ENCODE peak calls at places on chromosomes 11 and 22, in six cellular contexts. C, H, L, W, J and S are unnamed samples.

GRCh38 chr11:129372609-129373488 is 2.8 kb upstream of the BARX2 start:
- DNase-seq in C (no peak), H (no peak), L (no peak), W (no peak), J (no peak), S (peak; percentile 79)

GRCh38 chr11:68021167-68021787 is 9.2 kb upstream of the NDUFS8 start:
- DNase-seq in C (peak; percentile 60), H (no peak), L (no peak), W (no peak), J (peak; percentile 74), S (peak; percentile 79)

GRCh38 chr22:47446821-47447810 is 684.7 kb downstream of the TBC1D22A start:
- DNase-seq in C (no peak), H (no peak), L (no peak), W (no peak), J (peak; percentile 37), S (no peak)

GRCh38 chr11:12430351-12430750 is 53.0 kb downstream of the PARVA start:
- DNase-seq in C (no peak), H (no peak), L (no peak), W (no peak), J (no peak), S (no peak)

GRCh38 chr11:47409440-47410403 is 1.3 kb downstream of the SLC39A13 start:
- DNase-seq in C (no peak), H (no peak), L (no peak), W (no peak), J (no peak), S (peak; percentile 37)

GRCh38 chr11:8375460-8375859 is 111.8 kb upstream of the LMO1 start:
- DNase-seq in C (no peak), H (no peak), L (no peak), W (no peak), J (no peak), S (peak; percentile 52)

GRCh38 chr11:34916810-34917780 is 677 bp downstream of the PDHX start:
- DNase-seq in C (no peak), H (no peak), L (no peak), W (no peak), J (no peak), S (no peak)

GRCh38 chr11:118068206-118068944 is 8.5 kb upstream of the TMPRSS4 start:
- DNase-seq in C (no peak), H (no peak), L (no peak), W (no peak), J (no peak), S (peak; percentile 89)

GRCh38 chr11:60718524-60719316 is 5.8 kb upstream of the MS4A18 start:
- DNase-seq in C (peak; percentile 64), H (no peak), L (no peak), W (no peak), J (peak; percentile 67), S (no peak)

GRCh38 chr11:72041364-72042058 is 38.8 kb downstream of the NUMA1 start:
- DNase-seq in C (peak; percentile 70), H (peak; percentile 78), L (peak; percentile 81), W (peak; percentile 17), J (peak; percentile 79), S (peak; percentile 81)

GRCh38 chr11:72042059-72042425 is 38.3 kb downstream of the NUMA1 start:
- DNase-seq in C (no peak), H (no peak), L (no peak), W (no peak), J (no peak), S (no peak)

GRCh38 chr11:72039108-72039850 is 40.6 kb downstream of the IL18BP start:
- DNase-seq in C (peak; percentile 83), H (peak; percentile 57), L (peak; percentile 23), W (no peak), J (peak; percentile 87), S (no peak)

GRCh38 chr11:72038491-72038890 is 39.8 kb downstream of the IL18BP start:
- DNase-seq in C (peak; percentile 61), H (peak; percentile 70), L (peak; percentile 78), W (no peak), J (peak; percentile 54), S (no peak)

GRCh38 chr11:72040497-72041363 is 39.6 kb downstream of the NUMA1 start:
- DNase-seq in C (peak; percentile 95), H (peak; percentile 98), L (peak; percentile 97), W (peak; percentile 76), J (peak; percentile 96), S (peak; percentile 89)
- H3K4me3 ChIP-seq in C (peak overlapping the region; percentile 40), H (peak overlapping the region; percentile 57), L (peak overlapping the region; percentile 38), W (peak overlapping the region; percentile 75), J (peak overlapping the region; percentile 65), S (peak overlapping the region; percentile 88)

DNA sequence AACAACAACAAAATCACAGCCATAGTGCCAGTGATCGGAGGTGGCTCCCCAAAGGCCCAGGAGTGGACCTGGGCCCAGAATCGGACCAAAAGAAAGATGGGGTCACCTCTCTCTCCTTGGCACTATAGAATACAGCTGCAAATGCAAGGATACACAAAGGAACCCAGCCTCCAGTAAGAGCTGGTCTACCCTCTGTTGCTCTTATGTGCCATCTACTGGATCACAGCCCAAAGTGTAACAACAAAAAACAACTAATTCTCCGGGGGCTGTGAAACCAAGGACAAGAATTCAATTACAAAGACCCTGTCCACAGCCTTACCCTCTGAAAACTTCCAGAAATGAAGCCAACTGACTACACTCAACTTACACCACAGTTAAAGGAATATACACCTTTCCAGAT is 21.6 kb downstream of the OR8G5 start:
- DNase-seq in C (no peak), H (no peak), L (no peak), W (no peak), J (no peak), S (peak; percentile 56)
- TF ChIP-seq CTCF in C (peak; percentile 5), H (no peak), L (no peak), W (no peak), J (no peak), S (peak; percentile 75)

DNA sequence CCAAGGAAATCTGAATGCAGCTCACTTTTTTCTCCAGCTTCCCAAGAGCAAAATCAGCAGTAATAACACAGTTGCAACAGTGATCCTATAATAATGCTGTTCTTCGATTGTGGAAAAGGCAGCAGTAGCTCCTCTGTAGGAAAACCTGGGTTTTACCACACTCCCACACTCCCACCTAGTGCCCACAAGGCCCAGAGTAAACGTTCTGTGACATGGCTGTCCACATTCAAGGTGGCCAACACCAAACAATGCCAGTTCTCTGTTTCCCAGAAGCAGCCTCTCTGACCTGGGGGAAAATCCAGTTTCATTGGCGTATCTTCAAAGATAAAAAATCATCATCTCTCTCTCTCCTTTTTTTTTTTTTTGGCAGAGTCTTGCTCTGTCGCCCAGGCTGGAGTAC is 40.2 kb downstream of the WT1 start:
- DNase-seq in C (no peak), H (no peak), L (no peak), W (no peak), J (no peak), S (no peak)
- H3K4me3 ChIP-seq in C (no peak overlapping the region), H (no peak overlapping the region), L (no peak overlapping the region), W (no peak overlapping the region), J (no peak overlapping the region), S (no peak overlapping the region)

DNA sequence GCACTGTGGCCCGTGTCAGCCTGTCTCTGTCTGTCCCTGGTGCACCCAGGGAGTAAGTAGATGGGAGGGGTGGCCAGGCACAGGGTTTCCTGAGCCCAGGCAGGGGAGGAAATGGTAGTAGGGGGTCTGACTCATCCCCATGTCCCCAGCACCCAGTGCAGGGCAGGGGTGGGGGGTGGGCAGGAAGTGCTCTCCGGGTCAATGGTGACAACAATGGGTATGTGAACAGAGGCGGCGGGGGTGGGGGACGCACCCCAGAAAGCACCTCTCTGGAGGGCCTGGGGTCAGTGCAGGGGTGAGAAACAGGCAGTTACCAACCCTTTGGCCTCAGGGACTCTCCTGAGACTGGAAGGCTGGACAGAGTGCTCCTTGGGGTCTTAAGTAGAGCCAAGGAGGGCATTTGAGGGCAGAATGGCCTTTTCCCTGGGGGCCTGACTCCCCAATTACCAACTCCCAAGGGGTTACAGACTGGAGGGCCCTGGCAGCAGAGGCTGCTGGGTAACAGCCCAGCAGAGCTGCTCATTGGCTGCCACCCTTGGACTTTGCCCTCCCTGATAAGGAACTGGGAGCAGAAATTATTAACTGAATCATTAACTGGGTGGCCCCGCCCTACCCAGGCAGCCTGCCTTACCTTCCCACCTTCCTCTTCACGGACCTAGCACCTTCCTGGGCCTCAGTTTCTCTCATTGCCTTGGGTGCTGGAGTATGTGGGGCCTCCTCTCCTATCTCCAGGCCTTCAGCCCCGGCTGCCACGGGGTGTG is 4.2 kb downstream of the MYRF start:
- DNase-seq in C (peak; percentile 77), H (no peak), L (no peak), W (no peak), J (peak; percentile 87), S (no peak)
- TF ChIP-seq CTCF in C (no peak), H (no peak), L (no peak), W (no peak), J (no peak), S (no peak)

GRCh38 chr22:22042009-22042408 is 59.4 kb upstream of the TOP3B start:
- DNase-seq in C (no peak), H (no peak), L (no peak), W (no peak), J (no peak), S (no peak)
- H3K4me3 ChIP-seq in C (no peak overlapping the region), H (no peak overlapping the region), L (no peak overlapping the region), W (no peak overlapping the region), J (no peak overlapping the region), S (no peak overlapping the region)

GRCh38 chr22:50625568-50626313 is 2.2 kb downstream of the ARSA start:
- DNase-seq in C (no peak), H (no peak), L (no peak), W (no peak), J (no peak), S (peak; percentile 83)
- TF ChIP-seq CTCF in C (no peak), H (no peak), L (no peak), W (no peak), J (no peak), S (peak; percentile 67)

GRCh38 chr11:119730789-119731386 is 1.9 kb upstream of the NECTIN1 start:
- DNase-seq in C (no peak), H (no peak), L (no peak), W (no peak), J (no peak), S (no peak)

GRCh38 chr11:119728651-119729580 is at the start of gene NECTIN1:
- DNase-seq in C (peak; percentile 91), H (peak; percentile 88), L (peak; percentile 86), W (peak; percentile 38), J (peak; percentile 94), S (peak; percentile 98)

GRCh38 chr11:119728226-119728626 is 774 bp downstream of the NECTIN1 start:
- DNase-seq in C (peak; percentile 25), H (no peak), L (peak; percentile 24), W (no peak), J (no peak), S (peak; percentile 73)

GRCh38 chr11:119729581-119730346 is 764 bp upstream of the NECTIN1 start:
- DNase-seq in C (peak; percentile 77), H (peak; percentile 56), L (peak; percentile 68), W (peak; percentile 21), J (peak; percentile 76), S (peak; percentile 71)

GRCh38 chr11:119730347-119730613 is 1.3 kb upstream of the NECTIN1 start:
- DNase-seq in C (no peak), H (no peak), L (no peak), W (no peak), J (no peak), S (no peak)
- H3K4me3 ChIP-seq in C (peak overlapping the region; percentile 65), H (peak overlapping the region; percentile 67), L (no peak overlapping the region), W (peak overlapping the region; percentile 80), J (peak overlapping the region; percentile 79), S (no peak overlapping the region)